ENCODE peak calls at places on chromosomes 3 and 15, in eight cellular contexts. F is mammary epithelial cell, J is heart right ventricle, D is foreskin fibroblast, H is psoas muscle, U is Peyer's patch, C is AG09309, T is AG04450. L is an unnamed sample.

GRCh38 chr3:71537211-71537611 is 46.3 kb downstream of the FOXP1 start:
- DNase-seq in F (peak), J (no peak), D (peak), H (peak), U (no peak), C (peak), T (peak), L (peak)

GRCh38 chr3:182965861-182966366 is 14.4 kb downstream of the DCUN1D1 start:
- DNase-seq in F (no peak), J (no peak), D (no peak), H (no peak), U (no peak), C (no peak), T (no peak), L (no peak)

GRCh38 chr3:49173792-49174170 is 2.4 kb downstream of the KLHDC8B start:
- DNase-seq in F (no peak), J (peak), D (no peak), H (no peak), U (no peak), C (no peak), T (no peak), L (peak)

GRCh38 chr3:123286308-123287023 is 84.7 kb downstream of the SEC22A start:
- DNase-seq in F (peak), J (peak), D (peak), H (no peak), U (no peak), C (no peak), T (peak), L (peak)

GRCh38 chr3:172244011-172244410 is 204.2 kb downstream of the GHSR start:
- DNase-seq in F (peak), J (no peak), D (no peak), H (no peak), U (no peak), C (no peak), T (no peak), L (no peak)

GRCh38 chr3:117790256-117790987 is 1080.8 kb downstream of the TUSC7 start:
- DNase-seq in F (no peak), J (no peak), D (peak), H (no peak), U (no peak), C (no peak), T (no peak), L (peak)

GRCh38 chr3:100352296-100353178 is 18.0 kb downstream of the NIT2 start:
- DNase-seq in F (peak), J (no peak), D (no peak), H (no peak), U (no peak), C (no peak), T (peak), L (peak)

GRCh38 chr3:195882002-195882441 is 26.3 kb downstream of the TNK2 start:
- DNase-seq in F (no peak), J (no peak), D (no peak), H (no peak), U (no peak), C (no peak), T (no peak), L (no peak)

GRCh38 chr3:185815391-185816282 is 9.2 kb downstream of the IGF2BP2 start:
- DNase-seq in F (no peak), J (no peak), D (no peak), H (no peak), U (no peak), C (no peak), T (no peak), L (peak)

GRCh38 chr15:32636908-32637567 is 4.5 kb upstream of the SCG5 start:
- DNase-seq in F (no peak), J (no peak), D (no peak), H (no peak), U (no peak), C (no peak), T (no peak), L (no peak)

GRCh38 chr15:59662260-59662659 is 4.9 kb upstream of the GTF2A2 start:
- DNase-seq in F (no peak), J (no peak), D (no peak), H (no peak), U (no peak), C (peak), T (peak), L (peak)

GRCh38 chr3:112303811-112304325 is 9.9 kb upstream of the SLC9C1 start:
- DNase-seq in F (no peak), J (no peak), D (no peak), H (no peak), U (peak), C (no peak), T (no peak), L (peak)

GRCh38 chr15:95684693-95685115 is 645.8 kb upstream of the NR2F2 start:
- DNase-seq in F (peak), J (no peak), D (peak), H (no peak), U (no peak), C (peak), T (peak), L (peak)

GRCh38 chr15:100261302-100262240 is 80.2 kb downstream of the ADAMTS17 start:
- DNase-seq in F (no peak), J (no peak), D (no peak), H (no peak), U (peak), C (no peak), T (no peak), L (no peak)

GRCh38 chr15:37951999-37952398 is 17.6 kb downstream of the TMCO5A start:
- DNase-seq in F (no peak), J (no peak), D (no peak), H (no peak), U (no peak), C (no peak), T (no peak), L (no peak)

GRCh38 chr15:90325677-90326200 is 26.3 kb upstream of the ZNF774 start:
- DNase-seq in F (no peak), J (no peak), D (no peak), H (no peak), U (no peak), C (no peak), T (no peak), L (no peak)

GRCh38 chr15:95450413-95450812 is 880.1 kb upstream of the NR2F2 start:
- DNase-seq in F (peak), J (no peak), D (no peak), H (no peak), U (no peak), C (no peak), T (no peak), L (no peak)

GRCh38 chr15:68292157-68292781 is 14.7 kb downstream of the FEM1B start:
- DNase-seq in F (no peak), J (no peak), D (no peak), H (no peak), U (no peak), C (no peak), T (no peak), L (no peak)

GRCh38 chr3:14246414-14246813 is 67.8 kb downstream of the LSM3 start:
- DNase-seq in F (no peak), J (no peak), D (no peak), H (no peak), U (no peak), C (no peak), T (no peak), L (peak)

GRCh38 chr15:86199467-86200145 is 119.9 kb downstream of the AGBL1 start:
- DNase-seq in F (no peak), J (no peak), D (no peak), H (no peak), U (no peak), C (no peak), T (no peak), L (no peak)

GRCh38 chr3:20160230-20160629 is 25.8 kb downstream of the SGO1 start:
- DNase-seq in F (no peak), J (no peak), D (no peak), H (no peak), U (no peak), C (no peak), T (no peak), L (no peak)

GRCh38 chr3:14769531-14770325 is 49.0 kb upstream of the FGD5 start:
- DNase-seq in F (no peak), J (peak), D (no peak), H (no peak), U (peak), C (no peak), T (no peak), L (no peak)

GRCh38 chr15:51223771-51224229 is 114.6 kb downstream of the CYP19A1 start:
- DNase-seq in F (peak), J (no peak), D (peak), H (no peak), U (no peak), C (peak), T (no peak), L (peak)

GRCh38 chr15:98160236-98160635 is 199.7 kb downstream of the ARRDC4 start:
- DNase-seq in F (no peak), J (no peak), D (no peak), H (no peak), U (peak), C (no peak), T (no peak), L (no peak)

GRCh38 chr3:120726784-120727183 is 15.5 kb downstream of the RABL3 start:
- DNase-seq in F (no peak), J (no peak), D (no peak), H (no peak), U (no peak), C (no peak), T (no peak), L (peak)

GRCh38 chr15:74830868-74831267 is 4.4 kb downstream of the CPLX3 start:
- DNase-seq in F (no peak), J (peak), D (no peak), H (no peak), U (no peak), C (no peak), T (no peak), L (no peak)

GRCh38 chr3:64796597-64796996 is 108.8 kb upstream of the ADAMTS9 start:
- DNase-seq in F (peak), J (no peak), D (no peak), H (no peak), U (no peak), C (no peak), T (no peak), L (peak)

DNA sequence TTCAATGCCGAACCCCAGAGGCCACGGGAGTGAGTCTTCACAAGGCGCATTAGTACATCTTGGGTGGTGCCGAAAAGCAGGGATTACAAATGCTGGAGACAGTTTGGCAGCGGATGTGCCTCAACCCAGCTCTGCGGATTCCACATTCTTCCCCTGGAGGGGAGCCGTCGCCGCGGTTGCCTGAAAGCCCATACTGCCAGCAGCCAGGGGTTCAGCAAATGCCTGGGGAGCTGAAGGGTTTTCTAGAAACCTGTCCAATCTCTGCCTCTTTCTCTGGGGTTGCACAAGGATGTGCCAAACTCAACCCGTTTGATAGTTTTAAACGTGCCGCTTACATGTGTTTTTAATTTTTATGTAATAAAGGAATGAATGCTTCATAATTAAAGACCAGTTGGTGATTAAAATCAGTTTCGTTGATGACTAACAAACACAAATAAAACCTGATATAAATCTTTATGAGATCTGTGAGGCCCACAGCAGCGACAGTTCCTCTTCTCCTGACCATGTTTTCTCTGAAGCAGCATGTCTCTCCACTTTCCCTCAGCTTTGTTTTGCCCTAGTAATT is 74.6 kb upstream of the LEKR1 start:
- DNase-seq in F (peak), J (peak), D (peak), H (peak), U (no peak), C (peak), T (peak), L (peak)
- TF ChIP-seq CTCF in F (peak), J (no peak), D (peak), H (no peak), U (no peak), C (peak), T (peak), L (peak)

GRCh38 chr15:81270781-81271491 is 53.0 kb downstream of the STARD5 start:
- DNase-seq in F (peak), J (no peak), D (no peak), H (no peak), U (no peak), C (peak), T (no peak), L (no peak)
- H3K4me3 ChIP-seq in F (no peak), J (no peak), D (no peak), H (no peak), U (no peak), C (no peak), T (no peak), L (no peak)

GRCh38 chr15:35857812-35858211 is 311.8 kb upstream of the DPH6 start:
- DNase-seq in F (no peak), J (no peak), D (no peak), H (no peak), U (no peak), C (no peak), T (no peak), L (no peak)

GRCh38 chr15:35867371-35867770 is 321.4 kb upstream of the DPH6 start:
- DNase-seq in F (no peak), J (no peak), D (no peak), H (no peak), U (no peak), C (no peak), T (no peak), L (no peak)

GRCh38 chr15:35858707-35859106 is 312.7 kb upstream of the DPH6 start:
- DNase-seq in F (no peak), J (no peak), D (no peak), H (no peak), U (no peak), C (no peak), T (no peak), L (no peak)

GRCh38 chr15:35863655-35864054 is 317.7 kb upstream of the DPH6 start:
- DNase-seq in F (no peak), J (no peak), D (no peak), H (no peak), U (no peak), C (no peak), T (no peak), L (no peak)
- TF ChIP-seq CTCF in F (no peak), J (no peak), D (no peak), H (no peak), U (no peak), C (no peak), T (no peak), L (no peak)

GRCh38 chr3:194556086-194557056 is 69.6 kb upstream of the ATP13A3 start:
- DNase-seq in F (peak), J (no peak), D (no peak), H (no peak), U (no peak), C (no peak), T (no peak), L (peak)
- H3K4me3 ChIP-seq in F (no peak), J (no peak), D (no peak), H (peak), U (peak), C (no peak), T (no peak), L (peak)

DNA sequence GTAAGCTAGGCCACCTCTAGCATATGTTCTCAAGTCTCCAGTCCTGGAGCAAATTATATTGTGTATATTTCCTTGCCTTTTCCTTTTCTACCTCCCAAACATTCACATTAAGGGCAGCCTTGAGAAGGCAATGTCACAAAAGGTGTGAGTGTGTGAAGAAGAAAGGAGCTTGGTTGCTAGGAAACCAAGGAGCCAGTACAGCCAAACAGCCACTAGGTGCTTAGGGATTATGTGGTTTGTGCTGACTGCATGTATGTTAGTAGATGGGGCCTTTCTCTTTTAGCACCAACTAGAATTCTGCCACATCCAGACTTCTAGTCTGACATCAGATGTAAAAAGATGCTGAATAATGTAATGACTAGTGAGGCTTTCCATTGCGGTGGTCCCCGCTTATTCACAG is 118.8 kb upstream of the DAZL start:
- DNase-seq in F (peak), J (no peak), D (no peak), H (no peak), U (no peak), C (no peak), T (no peak), L (peak)
- TF ChIP-seq CTCF in F (peak), J (no peak), D (no peak), H (peak), U (peak), C (peak), T (peak), L (peak)

GRCh38 chr3:128480717-128481437 is 12.1 kb downstream of the GATA2 start:
- DNase-seq in F (no peak), J (no peak), D (no peak), H (no peak), U (no peak), C (no peak), T (no peak), L (no peak)

GRCh38 chr3:128480278-128480677 is 12.7 kb downstream of the GATA2 start:
- DNase-seq in F (no peak), J (peak), D (no peak), H (no peak), U (no peak), C (no peak), T (no peak), L (no peak)

GRCh38 chr3:128482175-128482856 is 10.7 kb downstream of the GATA2 start:
- DNase-seq in F (no peak), J (no peak), D (no peak), H (peak), U (no peak), C (no peak), T (no peak), L (no peak)

GRCh38 chr3:128482857-128483656 is 9.9 kb downstream of the GATA2 start:
- DNase-seq in F (peak), J (peak), D (peak), H (peak), U (no peak), C (peak), T (peak), L (peak)

GRCh38 chr3:128481438-128481942 is 11.5 kb downstream of the GATA2 start:
- DNase-seq in F (no peak), J (peak), D (no peak), H (peak), U (no peak), C (no peak), T (no peak), L (no peak)
- H3K4me3 ChIP-seq in F (no peak), J (no peak), D (no peak), H (no peak), U (no peak), C (no peak), T (no peak), L (no peak)

GRCh38 chr15:42133892-42134502 is 22.4 kb downstream of the PLA2G4F start:
- DNase-seq in F (peak), J (no peak), D (no peak), H (no peak), U (peak), C (no peak), T (no peak), L (peak)
- TF ChIP-seq CTCF in F (peak), J (peak), D (peak), H (peak), U (peak), C (peak), T (peak), L (peak)

DNA sequence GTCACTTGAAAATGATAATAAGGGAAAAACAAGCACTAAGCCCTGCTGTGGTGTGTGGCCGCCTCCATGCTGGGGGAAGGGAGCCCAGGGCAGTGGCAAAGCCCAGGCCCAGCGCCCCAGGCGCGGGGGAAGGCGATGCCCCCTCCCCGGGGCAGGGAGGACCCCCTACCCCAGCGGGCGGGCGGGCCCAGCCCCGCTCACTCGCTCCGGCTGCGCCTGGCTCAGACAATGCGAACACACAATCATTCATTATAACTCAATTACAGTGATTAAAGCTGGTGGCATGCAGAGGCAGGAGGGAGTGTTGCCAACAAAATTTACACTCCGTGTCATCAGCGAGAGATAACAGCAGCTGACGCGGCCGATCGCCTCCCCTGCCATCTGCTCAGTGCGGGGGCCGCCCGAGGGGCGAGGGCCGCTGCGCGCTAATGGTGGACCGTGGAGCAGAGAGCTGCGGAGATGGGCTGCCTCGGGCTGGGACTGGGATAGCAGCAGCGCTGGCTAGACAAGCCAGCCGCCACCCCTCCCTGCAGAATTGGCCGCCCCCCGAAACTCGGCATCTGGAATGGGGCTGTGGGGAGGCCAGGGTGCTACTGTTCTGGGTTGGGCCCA is 64.1 kb downstream of the TLE3 start:
- DNase-seq in F (peak), J (no peak), D (peak), H (no peak), U (peak), C (peak), T (no peak), L (peak)
- H3K4me3 ChIP-seq in F (no peak), J (no peak), D (peak), H (no peak), U (no peak), C (no peak), T (peak), L (peak)

DNA sequence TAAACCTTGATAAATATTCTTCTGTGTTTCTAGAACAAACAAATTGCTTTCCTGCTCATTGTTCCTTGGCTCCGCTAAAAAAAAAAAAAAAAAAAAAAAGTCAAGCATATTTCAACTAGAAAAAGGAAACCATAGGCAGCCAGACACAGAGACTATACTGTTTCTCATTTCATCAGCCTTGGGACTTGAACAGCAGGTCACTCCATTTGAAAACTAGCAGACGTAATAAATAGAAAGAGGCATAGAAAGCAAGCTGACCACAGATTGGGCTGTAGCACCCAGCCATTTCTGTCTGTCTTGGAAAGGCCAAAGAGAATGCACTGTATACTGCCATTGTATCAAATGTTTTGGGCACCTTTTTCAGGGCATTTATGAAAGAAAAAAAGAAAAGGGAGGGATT is 697.1 kb downstream of the NLGN1 start:
- DNase-seq in F (no peak), J (no peak), D (no peak), H (no peak), U (no peak), C (no peak), T (no peak), L (no peak)
- TF ChIP-seq CTCF in F (no peak), J (no peak), D (no peak), H (no peak), U (no peak), C (no peak), T (no peak), L (no peak)

GRCh38 chr3:68009865-68010264 is 355.5 kb upstream of the SUCLG2 start:
- DNase-seq in F (no peak), J (no peak), D (no peak), H (no peak), U (no peak), C (no peak), T (no peak), L (no peak)

DNA sequence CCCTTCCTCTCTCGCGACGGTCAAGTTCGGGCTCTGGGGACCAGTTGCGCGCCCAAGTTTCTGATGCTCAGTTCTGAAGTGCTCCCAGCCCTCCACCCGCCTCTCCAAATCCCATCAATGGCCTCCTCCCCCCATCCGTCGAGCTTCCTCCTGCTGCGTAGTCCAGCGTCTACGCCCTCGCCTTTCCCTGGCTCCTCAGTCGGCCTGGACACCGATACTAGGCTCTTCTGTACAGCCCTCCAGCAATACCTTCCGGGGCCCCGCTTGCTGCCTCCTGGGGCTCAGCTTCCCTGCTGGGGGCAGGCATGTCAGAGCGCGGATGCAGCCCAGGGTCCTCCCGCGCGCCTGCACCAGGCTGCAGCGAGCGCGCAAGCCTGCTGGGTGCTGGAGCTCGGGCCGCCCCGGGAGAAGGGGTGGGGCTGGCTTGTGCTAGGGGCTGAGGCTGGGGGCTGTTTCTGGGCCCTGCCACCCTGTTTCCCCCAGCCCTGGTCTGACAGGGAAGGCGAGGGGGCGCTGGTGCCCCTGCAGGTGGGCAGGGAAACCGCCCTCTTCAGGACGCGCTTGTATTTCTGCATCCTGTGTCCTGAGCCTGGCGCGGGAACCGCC is 353.3 kb upstream of the SUCLG2 start:
- DNase-seq in F (no peak), J (no peak), D (no peak), H (peak), U (no peak), C (no peak), T (no peak), L (no peak)
- H3K4me3 ChIP-seq in F (no peak), J (no peak), D (peak), H (peak), U (no peak), C (no peak), T (no peak), L (no peak)